ENCODE peak calls at places on chromosomes 6 and 20, in seven cellular contexts. X is kidney epithelial cell; K is CD4-positive, alpha-beta T cell; R is stomach; L is spleen; E is ascending aorta; F is tibial artery. Y is an unnamed sample. For H3K27me3, the result is how much of the 10 kb centered on the place peaks cover.

GRCh38 chr6:28496099-28496779 is 19.4 kb downstream of the GPX6 start:
- DNase-seq in X (no peak), F (no peak), E (no peak), R (no peak), K (no peak), L (no peak), Y (no peak)

GRCh38 chr6:105871542-105871941 is 214.6 kb upstream of the PRDM1 start:
- DNase-seq in F (no peak), R (no peak), E (no peak), K (no peak), X (no peak), L (no peak), Y (no peak)

GRCh38 chr6:132511836-132512230 is 1.1 kb downstream of the STX7 start:
- DNase-seq in E (no peak), L (no peak), R (no peak), K (no peak), X (no peak), F (no peak), Y (no peak)

GRCh38 chr20:51624157-51624731 is 81.7 kb upstream of the NFATC2 start:
- DNase-seq in R (peak), X (no peak), E (no peak), F (no peak), L (peak), K (peak), Y (peak)

GRCh38 chr6:169571123-169571962 is 130.5 kb downstream of the WDR27 start:
- DNase-seq in K (no peak), E (no peak), R (no peak), X (peak), L (no peak), F (no peak), Y (no peak)

GRCh38 chr20:37390503-37390890 is 44.6 kb downstream of the SRC start:
- DNase-seq in K (no peak), R (no peak), X (no peak), L (peak), F (peak), E (peak), Y (no peak)

GRCh38 chr6:110366241-110366640 is 8.1 kb upstream of the METTL24 start:
- DNase-seq in L (no peak), F (no peak), R (no peak), E (no peak), X (no peak), K (no peak), Y (no peak)

GRCh38 chr6:130922922-130923321 is 95.7 kb downstream of the SMLR1 start:
- DNase-seq in X (no peak), L (no peak), R (no peak), E (no peak), K (no peak), F (no peak), Y (no peak)

GRCh38 chr6:1334725-1335124 is 22.8 kb downstream of the FOXQ1 start:
- DNase-seq in F (no peak), K (no peak), L (no peak), R (no peak), E (no peak), X (no peak), Y (no peak)

GRCh38 chr6:89948876-89949275 is 54.6 kb downstream of the GJA10 start:
- DNase-seq in E (no peak), X (no peak), L (no peak), F (no peak), R (no peak), K (no peak), Y (no peak)

GRCh38 chr6:124659427-124659826 is 302.8 kb upstream of the RNF217 start:
- DNase-seq in K (no peak), E (no peak), L (no peak), X (no peak), R (no peak), F (no peak), Y (no peak)

GRCh38 chr6:53014034-53014433 is 18.9 kb upstream of the GSTA4 start:
- DNase-seq in L (no peak), R (no peak), F (no peak), K (no peak), X (no peak), E (no peak), Y (no peak)

GRCh38 chr6:12608016-12608860 is 108.3 kb upstream of the PHACTR1 start:
- DNase-seq in X (no peak), L (no peak), F (no peak), E (no peak), R (no peak), K (no peak), Y (no peak)

GRCh38 chr20:44137210-44137781 is 49.7 kb downstream of the JPH2 start:
- DNase-seq in F (peak), L (no peak), R (no peak), X (peak), K (no peak), E (peak), Y (peak)

GRCh38 chr6:81696505-81696904 is 56.0 kb downstream of the TENT5A start:
- DNase-seq in K (no peak), R (peak), X (no peak), L (no peak), F (no peak), E (no peak), Y (no peak)

GRCh38 chr6:52503853-52504777 is 72.7 kb downstream of the TRAM2 start:
- DNase-seq in E (peak), L (peak), K (no peak), R (peak), F (peak), X (peak), Y (peak)

GRCh38 chr6:128914051-128914450 is 31.1 kb downstream of the LAMA2 start:
- DNase-seq in E (no peak), K (no peak), L (no peak), X (no peak), F (no peak), R (no peak), Y (no peak)

GRCh38 chr6:782141-782540 is 89.2 kb upstream of the EXOC2 start:
- DNase-seq in K (no peak), L (no peak), X (no peak), E (no peak), R (no peak), F (no peak), Y (no peak)

GRCh38 chr20:48818481-48818987 is 9.3 kb downstream of the PREX1 start:
- DNase-seq in F (no peak), R (no peak), X (no peak), L (peak), E (no peak), K (no peak), Y (no peak)

GRCh38 chr6:129183681-129184216 is 300.8 kb downstream of the LAMA2 start:
- DNase-seq in K (no peak), F (no peak), E (no peak), X (no peak), L (no peak), R (no peak), Y (no peak)

GRCh38 chr6:51514396-51515051 is 572.9 kb downstream of the PKHD1 start:
- DNase-seq in E (no peak), X (peak), R (no peak), K (no peak), F (no peak), L (no peak), Y (no peak)

GRCh38 chr6:69881322-69882151 is 15.2 kb downstream of the COL19A1 start:
- DNase-seq in L (no peak), F (no peak), E (no peak), R (no peak), X (no peak), K (no peak), Y (no peak)

GRCh38 chr20:19506021-19506420 is 252.0 kb upstream of the RIN2 start:
- DNase-seq in F (no peak), L (no peak), X (no peak), K (no peak), R (no peak), E (no peak), Y (no peak)
- H3K27me3 ChIP-seq in F (under half), L (under half), X (under half), K (under half), R (under half), E (under half), Y (under half)

GRCh38 chr6:143957679-143958274 is 50.3 kb downstream of the PLAGL1 start:
- DNase-seq in X (no peak), L (no peak), K (no peak), R (no peak), F (no peak), E (no peak), Y (no peak)

GRCh38 chr6:143958839-143959399 is 49.1 kb downstream of the PLAGL1 start:
- DNase-seq in F (no peak), L (no peak), E (no peak), K (no peak), R (no peak), X (no peak), Y (no peak)

GRCh38 chr6:143952947-143953346 is 55.1 kb downstream of the PLAGL1 start:
- DNase-seq in L (no peak), F (no peak), E (no peak), K (no peak), R (no peak), X (no peak), Y (no peak)

GRCh38 chr6:143953922-143954321 is 54.1 kb downstream of the PLAGL1 start:
- DNase-seq in K (no peak), E (no peak), L (no peak), F (no peak), X (no peak), R (no peak), Y (no peak)

GRCh38 chr6:143955971-143956370 is 52.1 kb downstream of the PLAGL1 start:
- DNase-seq in K (no peak), L (no peak), X (no peak), E (no peak), F (no peak), R (no peak), Y (no peak)
- H3K27me3 ChIP-seq in K (under half), L (under half), X (under half), E (under half), F (under half), R (under half), Y (under half)

DNA sequence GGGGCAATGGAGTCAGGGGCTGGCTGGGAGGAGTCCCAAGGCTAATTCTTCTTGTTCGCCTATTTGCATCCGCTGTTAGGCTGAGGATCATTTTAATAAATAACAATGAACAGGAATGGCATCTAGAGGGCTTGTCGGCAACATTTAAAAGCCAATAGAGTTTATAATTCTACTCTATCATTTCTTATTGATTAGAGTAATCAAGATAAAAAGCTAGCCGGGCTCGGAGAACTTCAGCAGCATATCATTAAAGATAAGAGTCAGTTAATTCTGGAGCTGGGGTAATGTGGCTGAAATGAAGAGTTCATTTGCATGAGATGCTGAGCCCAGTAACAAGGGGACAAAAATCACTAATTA is 41.9 kb upstream of the OSTM1 start:
- DNase-seq in F (no peak), R (no peak), K (no peak), E (no peak), X (no peak), L (no peak), Y (no peak)
- H3K27me3 ChIP-seq in F (under half), R (half or more), K (half or more), E (under half), X (half or more), L (half or more), Y (under half)

GRCh38 chr20:4342631-4343030 is 327.3 kb upstream of the RNF24 start:
- DNase-seq in L (no peak), E (no peak), X (no peak), R (no peak), F (no peak), K (no peak), Y (no peak)

GRCh38 chr20:4341804-4342560 is 326.6 kb upstream of the RNF24 start:
- DNase-seq in R (no peak), E (no peak), L (no peak), F (no peak), K (no peak), X (peak), Y (no peak)

DNA sequence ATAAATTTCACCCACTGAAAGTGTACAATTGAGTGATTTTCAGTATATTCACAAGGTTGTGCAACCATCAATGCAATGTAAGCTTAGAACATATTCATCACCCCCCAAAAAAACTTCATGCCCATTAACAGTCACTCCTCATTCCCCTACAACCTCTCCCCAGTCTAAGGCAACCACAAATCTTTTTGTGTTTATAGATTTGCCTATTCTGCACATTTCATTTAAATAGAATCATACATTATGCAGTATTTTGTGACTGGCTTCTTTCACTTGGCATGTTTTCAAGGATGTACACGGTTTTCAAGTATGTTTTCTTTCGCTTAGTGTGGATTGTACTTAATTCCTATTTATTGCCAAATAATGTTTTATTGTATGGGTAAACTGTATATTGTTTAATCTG is 329.3 kb upstream of the RNF24 start:
- DNase-seq in L (no peak), X (no peak), E (no peak), F (no peak), K (no peak), R (no peak), Y (no peak)
- H3K27me3 ChIP-seq in L (under half), X (under half), E (under half), F (under half), K (under half), R (under half), Y (under half)

Y was measured in thyroid gland.